ENCODE peak calls at places on chromosome 13, in six cellular contexts. W, B, U, Z, F and M are unnamed samples.

GRCh38 chr13:35930665-35931631 is 200.2 kb downstream of the DCLK1 start:
- DNase-seq in W (no peak), B (no peak), U (no peak), Z (peak), F (no peak), M (no peak)

GRCh38 chr13:98672947-98673545 is 79.4 kb downstream of the SLC15A1 start:
- DNase-seq in W (peak), B (peak), U (peak), Z (peak), F (peak), M (peak)

GRCh38 chr13:113296842-113297369 is at the start of gene LAMP1:
- DNase-seq in W (peak), B (peak), U (peak), Z (peak), F (peak), M (peak)

GRCh38 chr13:79402074-79402635 is 3.9 kb downstream of the RBM26 start:
- DNase-seq in W (no peak), B (no peak), U (peak), Z (no peak), F (no peak), M (no peak)

GRCh38 chr13:27034678-27035111 is 136.9 kb downstream of the USP12 start:
- DNase-seq in W (no peak), B (no peak), U (peak), Z (no peak), F (peak), M (peak)

GRCh38 chr13:41492432-41493267 is 35.3 kb downstream of the RGCC start:
- DNase-seq in W (no peak), B (peak), U (peak), Z (no peak), F (no peak), M (no peak)

GRCh38 chr13:48042889-48043288 is 5.4 kb downstream of the NUDT15 start:
- DNase-seq in W (no peak), B (no peak), U (no peak), Z (no peak), F (no peak), M (no peak)

GRCh38 chr13:112784811-112785418 is 95.1 kb downstream of the ATP11A start:
- DNase-seq in W (no peak), B (no peak), U (no peak), Z (no peak), F (no peak), M (no peak)

GRCh38 chr13:107210216-107211010 is 642.5 kb upstream of the ARGLU1 start:
- DNase-seq in W (no peak), B (no peak), U (peak), Z (no peak), F (no peak), M (no peak)

GRCh38 chr13:94860981-94861407 is 148.6 kb upstream of the SOX21 start:
- DNase-seq in W (no peak), B (peak), U (peak), Z (peak), F (no peak), M (no peak)

GRCh38 chr13:47004552-47004951 is 107.7 kb upstream of the HTR2A start:
- DNase-seq in W (no peak), B (no peak), U (no peak), Z (no peak), F (no peak), M (no peak)

GRCh38 chr13:23876265-23876664 is 12.9 kb downstream of the MIPEP start:
- DNase-seq in W (no peak), B (peak), U (no peak), Z (no peak), F (no peak), M (peak)

GRCh38 chr13:92804346-92804745 is 422.3 kb upstream of the GPC6 start:
- DNase-seq in W (no peak), B (no peak), U (no peak), Z (peak), F (no peak), M (no peak)

GRCh38 chr13:21256351-21256761 is 79.9 kb downstream of the MRPL57 start:
- DNase-seq in W (no peak), B (peak), U (no peak), Z (no peak), F (no peak), M (no peak)

GRCh38 chr13:108020027-108020426 is 195.3 kb downstream of the LIG4 start:
- DNase-seq in W (no peak), B (no peak), U (no peak), Z (no peak), F (no peak), M (no peak)

GRCh38 chr13:66563076-66563475 is 667.1 kb downstream of the PCDH9 start:
- DNase-seq in W (no peak), B (no peak), U (no peak), Z (peak), F (no peak), M (no peak)

GRCh38 chr13:34750078-34750703 is 191.9 kb upstream of the NBEA start:
- DNase-seq in W (no peak), B (no peak), U (no peak), Z (no peak), F (peak), M (peak)